ENCODE peak calls at places on chromosome 6, in ten cellular contexts. S, B, C, G, T, O, A, I, F and U are unnamed samples.

GRCh38 chr6:81636930-81637568 is 115.4 kb downstream of the TENT5A start:
- DNase-seq in G (no peak), I (no peak), C (peak; percentile 28), O (peak; percentile 44), B (no peak), S (no peak), A (no peak), T (no peak), F (no peak), U (no peak)

GRCh38 chr6:33298773-33299236 is at the start of gene RGL2:
- DNase-seq in O (peak; percentile 79), T (peak; percentile 36), I (peak; percentile 88), A (no peak), S (peak; percentile 75), G (peak; percentile 87), C (peak; percentile 86), F (peak; percentile 94), B (peak; percentile 91), U (peak; percentile 94)

GRCh38 chr6:12336121-12336971 is 46.2 kb downstream of the EDN1 start:
- DNase-seq in I (no peak), F (no peak), S (no peak), A (no peak), O (no peak), C (peak; percentile 80), B (no peak), G (no peak), T (no peak), U (no peak)

GRCh38 chr6:37190159-37190535 is 20.2 kb downstream of the PIM1 start:
- DNase-seq in T (no peak), C (peak; percentile 56), S (no peak), F (no peak), I (no peak), A (no peak), O (no peak), G (no peak), B (no peak), U (no peak)

GRCh38 chr6:147192278-147192911 is 11.8 kb upstream of the STXBP5 start:
- DNase-seq in F (no peak), T (no peak), B (no peak), I (no peak), S (no peak), G (no peak), A (no peak), C (no peak), O (no peak), U (no peak)

GRCh38 chr6:163459536-163459935 is 45.0 kb downstream of the QKI start:
- DNase-seq in F (no peak), B (no peak), I (no peak), S (no peak), G (no peak), A (no peak), O (no peak), T (no peak), C (peak; percentile 68), U (no peak)

GRCh38 chr6:91659881-91660280 is 1073.0 kb upstream of the MAP3K7 start:
- DNase-seq in A (no peak), G (no peak), T (no peak), I (no peak), B (no peak), C (no peak), F (no peak), S (no peak), O (no peak), U (no peak)

GRCh38 chr6:127266892-127267741 is 453 bp downstream of the RNF146 start:
- DNase-seq in F (peak; percentile 82), A (peak; percentile 42), I (no peak), G (peak; percentile 58), B (peak; percentile 70), S (peak; percentile 58), C (peak; percentile 58), T (peak; percentile 65), O (peak; percentile 69), U (peak; percentile 64)

GRCh38 chr6:166105341-166106075 is 62.1 kb downstream of the TBXT start:
- DNase-seq in C (no peak), T (no peak), F (no peak), S (no peak), I (no peak), B (no peak), G (no peak), A (no peak), O (no peak), U (no peak)

GRCh38 chr6:160022101-160022500 is 53.2 kb downstream of the IGF2R start:
- DNase-seq in I (no peak), O (no peak), A (no peak), F (no peak), S (no peak), T (no peak), G (no peak), B (no peak), C (no peak), U (no peak)

GRCh38 chr6:36753671-36754485 is 56.3 kb downstream of the RAB44 start:
- DNase-seq in A (no peak), F (no peak), G (no peak), I (no peak), O (no peak), B (no peak), S (no peak), T (no peak), C (peak; percentile 92), U (no peak)

GRCh38 chr6:43248107-43248506 is 4.8 kb downstream of the TTBK1 start:
- DNase-seq in I (no peak), B (no peak), T (no peak), A (no peak), C (no peak), F (peak; percentile 27), G (no peak), O (no peak), S (no peak), U (no peak)

GRCh38 chr6:131182991-131183425 is 47.7 kb downstream of the AKAP7 start:
- DNase-seq in T (no peak), C (peak; percentile 14), G (no peak), O (peak; percentile 41), B (no peak), F (no peak), A (no peak), S (peak; percentile 66), I (no peak), U (no peak)

GRCh38 chr6:106733386-106733785 is 104.0 kb downstream of the QRSL1 start:
- DNase-seq in T (no peak), F (no peak), A (no peak), O (no peak), B (no peak), S (no peak), C (no peak), I (no peak), G (no peak), U (no peak)

GRCh38 chr6:136294621-136295020 is 5.0 kb upstream of the BCLAF1 start:
- DNase-seq in S (no peak), C (no peak), G (no peak), I (no peak), O (no peak), B (no peak), A (no peak), T (no peak), F (no peak), U (no peak)

GRCh38 chr6:158514176-158514575 is 45.7 kb upstream of the TMEM181 start:
- DNase-seq in B (no peak), C (no peak), I (no peak), G (no peak), S (no peak), O (no peak), T (no peak), A (no peak), F (no peak), U (no peak)

GRCh38 chr6:156859686-156860085 is 82.5 kb downstream of the ARID1B start:
- DNase-seq in O (no peak), I (no peak), S (no peak), C (no peak), T (no peak), B (no peak), F (no peak), G (no peak), A (no peak), U (no peak)

GRCh38 chr6:151847064-151847463 is 39.6 kb downstream of the ESR1 start:
- DNase-seq in T (no peak), O (peak; percentile 75), A (no peak), C (peak; percentile 46), S (peak; percentile 67), I (no peak), G (peak; percentile 16), F (no peak), B (no peak), U (no peak)

GRCh38 chr6:35027807-35028206 is 113.3 kb downstream of the TCP11 start:
- DNase-seq in G (no peak), A (no peak), O (no peak), B (no peak), F (no peak), T (no peak), I (no peak), C (no peak), S (no peak), U (no peak)

GRCh38 chr6:138403324-138403800 is 661 bp upstream of the HEBP2 start:
- DNase-seq in C (peak; percentile 46), G (peak; percentile 27), O (peak; percentile 57), T (peak; percentile 38), A (no peak), F (peak; percentile 74), B (peak; percentile 53), I (peak; percentile 62), S (peak; percentile 29), U (peak; percentile 45)

GRCh38 chr6:24125980-24126379 is at the start of gene NRSN1:
- DNase-seq in B (no peak), O (no peak), F (no peak), I (no peak), C (no peak), S (no peak), T (no peak), G (no peak), A (no peak), U (no peak)